ENCODE peak calls at places on chromosomes 2 and 18, in six cellular contexts. Q is A549, C is tibial artery, W is tibial nerve, X is heart right ventricle, P is adrenal gland. U is an unnamed sample.

GRCh38 chr2:234249006-234249405 is 198.5 kb downstream of the SPP2 start:
- DNase-seq in Q (no peak), C (no peak), W (no peak), X (no peak), P (no peak), U (no peak)

GRCh38 chr2:143463717-143464116 is 334.5 kb downstream of the ARHGAP15 start:
- DNase-seq in Q (no peak), C (no peak), W (no peak), X (no peak), P (no peak), U (no peak)

GRCh38 chr2:29317077-29317517 is 201.9 kb downstream of the CLIP4 start:
- DNase-seq in Q (no peak), C (peak), W (no peak), X (peak), P (no peak), U (peak)

GRCh38 chr18:75799449-75800330 is 372.2 kb upstream of the SMIM21 start:
- DNase-seq in Q (no peak), C (no peak), W (no peak), X (no peak), P (no peak), U (peak)

GRCh38 chr18:44848931-44849330 is 168.2 kb downstream of the SETBP1 start:
- DNase-seq in Q (no peak), C (no peak), W (no peak), X (peak), P (no peak), U (peak)

GRCh38 chr2:233824373-233824772 is 30.0 kb downstream of the HJURP start:
- DNase-seq in Q (no peak), C (no peak), W (no peak), X (no peak), P (no peak), U (no peak)

GRCh38 chr2:159506179-159506578 is 110.2 kb downstream of the BAZ2B start:
- DNase-seq in Q (no peak), C (no peak), W (no peak), X (no peak), P (no peak), U (no peak)

GRCh38 chr2:207766697-207767460 is 2.8 kb downstream of the FZD5 start:
- DNase-seq in Q (no peak), C (no peak), W (no peak), X (no peak), P (no peak), U (peak)

GRCh38 chr2:72138921-72139381 is 8.7 kb downstream of the CYP26B1 start:
- DNase-seq in Q (no peak), C (peak), W (peak), X (no peak), P (no peak), U (no peak)

GRCh38 chr18:56935531-56936040 is 211.3 kb upstream of the BOD1L2 start:
- DNase-seq in Q (no peak), C (no peak), W (no peak), X (no peak), P (no peak), U (no peak)

GRCh38 chr18:49745051-49746014 is 68.0 kb downstream of the ACAA2 start:
- DNase-seq in Q (no peak), C (no peak), W (no peak), X (no peak), P (no peak), U (no peak)

GRCh38 chr18:3265564-3266033 is 3.7 kb downstream of the MYL12B start:
- DNase-seq in Q (no peak), C (no peak), W (no peak), X (no peak), P (no peak), U (no peak)

GRCh38 chr2:152622228-152622627 is 95.0 kb downstream of the PRPF40A start:
- DNase-seq in Q (no peak), C (no peak), W (no peak), X (no peak), P (no peak), U (no peak)

GRCh38 chr2:237196866-237197618 is 111.4 kb downstream of the COPS8 start:
- DNase-seq in Q (peak), C (no peak), W (no peak), X (no peak), P (peak), U (no peak)

GRCh38 chr18:9950289-9951016 is 36.6 kb downstream of the VAPA start:
- DNase-seq in Q (no peak), C (no peak), W (no peak), X (no peak), P (no peak), U (no peak)

GRCh38 chr2:241620419-241620769 is 16.6 kb downstream of the THAP4 start:
- DNase-seq in Q (no peak), C (no peak), W (no peak), X (no peak), P (no peak), U (no peak)

GRCh38 chr18:12014091-12014490 is 32.8 kb downstream of the IMPA2 start:
- DNase-seq in Q (no peak), C (no peak), W (no peak), X (no peak), P (no peak), U (no peak)

GRCh38 chr2:88596141-88596830 is 31.0 kb downstream of the EIF2AK3 start:
- DNase-seq in Q (no peak), C (no peak), W (no peak), X (no peak), P (no peak), U (no peak)

GRCh38 chr18:8947576-8947975 is 154.9 kb upstream of the NDUFV2 start:
- DNase-seq in Q (no peak), C (no peak), W (no peak), X (no peak), P (no peak), U (no peak)

GRCh38 chr2:122528061-122528460 is 772.6 kb downstream of the TSN start:
- DNase-seq in Q (no peak), C (no peak), W (no peak), X (no peak), P (no peak), U (no peak)

GRCh38 chr2:106363788-106364187 is 104.4 kb downstream of the RGPD3 start:
- DNase-seq in Q (no peak), C (no peak), W (no peak), X (no peak), P (no peak), U (no peak)

GRCh38 chr2:3460161-3460560 is 59.2 kb downstream of the ADI1 start:
- DNase-seq in Q (no peak), C (no peak), W (no peak), X (no peak), P (peak), U (no peak)

GRCh38 chr2:192016265-192016664 is 169.4 kb upstream of the CAVIN2 start:
- DNase-seq in Q (no peak), C (no peak), W (no peak), X (no peak), P (no peak), U (no peak)

GRCh38 chr18:40911041-40911440 is 1044.0 kb upstream of the PIK3C3 start:
- DNase-seq in Q (no peak), C (no peak), W (no peak), X (no peak), P (no peak), U (no peak)

GRCh38 chr2:227482638-227483340 is 10.8 kb downstream of the AGFG1 start:
- DNase-seq in Q (no peak), C (no peak), W (no peak), X (no peak), P (no peak), U (no peak)

GRCh38 chr2:70258532-70258875 is 567 bp downstream of the PCYOX1 start:
- DNase-seq in Q (no peak), C (peak), W (peak), X (peak), P (peak), U (peak)

GRCh38 chr2:39513641-39514094 is 76.6 kb upstream of the MAP4K3 start:
- DNase-seq in Q (peak), C (peak), W (no peak), X (peak), P (peak), U (peak)

GRCh38 chr18:78330761-78331160 is 648.9 kb upstream of the SALL3 start:
- DNase-seq in Q (no peak), C (no peak), W (no peak), X (no peak), P (no peak), U (no peak)

GRCh38 chr2:143807677-143808076 is 678.5 kb downstream of the ARHGAP15 start:
- DNase-seq in Q (no peak), C (no peak), W (no peak), X (no peak), P (no peak), U (peak)

GRCh38 chr18:37419272-37419671 is 146.3 kb downstream of the CELF4 start:
- DNase-seq in Q (no peak), C (no peak), W (no peak), X (no peak), P (no peak), U (no peak)

GRCh38 chr2:215171151-215171550 is 32.7 kb upstream of the ABCA12 start:
- DNase-seq in Q (no peak), C (no peak), W (no peak), X (no peak), P (no peak), U (no peak)

GRCh38 chr2:88896971-88897370 is 205.5 kb downstream of the RPIA start:
- DNase-seq in Q (no peak), C (no peak), W (no peak), X (no peak), P (no peak), U (no peak)

GRCh38 chr2:217193431-217194075 is 333.7 kb upstream of the TNP1 start:
- DNase-seq in Q (no peak), C (no peak), W (no peak), X (no peak), P (no peak), U (no peak)

GRCh38 chr2:39875182-39875913 is 96.3 kb upstream of the THUMPD2 start:
- DNase-seq in Q (peak), C (peak), W (no peak), X (peak), P (no peak), U (no peak)

GRCh38 chr18:47425365-47425764 is 173.9 kb upstream of the SKOR2 start:
- DNase-seq in Q (no peak), C (no peak), W (no peak), X (no peak), P (no peak), U (peak)

GRCh38 chr2:236124182-236124581 is 44.0 kb downstream of the GBX2 start:
- DNase-seq in Q (no peak), C (no peak), W (no peak), X (no peak), P (no peak), U (no peak)

DNA sequence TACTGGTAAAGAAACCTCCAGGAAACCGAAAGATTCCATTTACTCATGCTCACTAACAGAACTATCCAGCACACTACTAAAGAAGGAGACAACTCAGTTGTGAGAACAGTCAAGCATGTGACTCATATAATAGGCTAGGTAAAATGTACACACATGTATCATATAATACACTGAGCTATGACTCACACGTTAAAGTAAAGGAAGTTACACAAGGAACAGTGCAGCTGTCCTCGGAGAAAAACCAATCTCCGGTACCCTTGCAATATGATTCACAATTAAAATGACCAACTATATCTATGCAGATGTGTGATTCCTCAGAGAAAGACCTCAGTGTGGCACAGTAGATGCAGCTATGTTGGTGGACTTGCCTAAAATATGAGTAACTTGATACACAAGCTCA is 76.6 kb downstream of the STRN start:
- DNase-seq in Q (peak), C (no peak), W (no peak), X (no peak), P (no peak), U (no peak)
- H3K4me3 ChIP-seq in Q (peak), C (no peak), W (no peak), X (no peak), P (no peak), U (no peak)

DNA sequence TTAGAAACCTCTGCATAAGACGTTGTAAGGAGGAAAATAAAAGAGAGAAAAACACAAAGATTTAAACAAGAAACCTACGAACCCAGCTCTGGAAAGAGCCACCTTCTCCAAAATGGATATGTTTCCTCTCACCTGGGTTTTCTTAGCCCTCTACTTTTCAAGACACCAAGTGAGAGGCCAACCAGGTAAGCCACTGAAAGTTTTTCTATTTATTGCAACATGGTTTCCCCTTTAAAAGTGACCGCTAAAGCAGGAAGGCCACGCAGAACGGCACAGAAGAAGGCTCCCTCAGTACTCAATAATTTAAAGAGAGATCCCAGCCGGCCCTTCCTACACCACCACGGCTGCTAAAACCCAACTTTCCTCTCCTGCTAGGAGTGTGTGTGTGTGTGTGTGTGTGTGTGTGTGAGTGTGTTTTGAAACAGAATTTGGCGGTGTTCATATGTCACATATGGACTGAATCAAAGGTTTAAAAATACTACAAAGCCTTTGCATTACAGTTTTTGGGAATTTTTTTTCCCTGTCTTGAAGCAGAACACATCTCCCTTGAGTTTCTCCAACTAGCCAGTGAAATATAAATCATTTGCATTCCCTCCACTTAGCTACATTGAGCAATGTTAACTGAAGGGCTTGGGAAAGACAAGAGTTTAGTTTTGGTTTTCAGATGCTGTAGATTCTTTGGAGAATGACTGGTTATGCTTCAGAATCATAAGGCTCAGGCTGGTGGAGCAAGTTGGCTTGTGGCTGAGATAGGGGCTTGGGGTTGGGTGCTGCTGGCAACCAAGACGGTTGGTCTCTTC is 1.1 kb downstream of the NRP2 start:
- DNase-seq in Q (no peak), C (no peak), W (no peak), X (no peak), P (no peak), U (no peak)
- H3K27ac ChIP-seq in Q (peak), C (peak), W (peak), X (peak), P (peak), U (no peak)

GRCh38 chr2:134124047-134124753 is 129.7 kb upstream of the MGAT5 start:
- DNase-seq in Q (no peak), C (no peak), W (no peak), X (no peak), P (no peak), U (peak)

GRCh38 chr2:134120160-134120717 is 133.6 kb upstream of the MGAT5 start:
- DNase-seq in Q (no peak), C (peak), W (no peak), X (no peak), P (no peak), U (peak)

GRCh38 chr2:134120718-134121630 is 132.9 kb upstream of the MGAT5 start:
- DNase-seq in Q (no peak), C (peak), W (peak), X (peak), P (peak), U (peak)

GRCh38 chr2:134119672-134120159 is 134.2 kb upstream of the MGAT5 start:
- DNase-seq in Q (peak), C (peak), W (peak), X (peak), P (peak), U (peak)

DNA sequence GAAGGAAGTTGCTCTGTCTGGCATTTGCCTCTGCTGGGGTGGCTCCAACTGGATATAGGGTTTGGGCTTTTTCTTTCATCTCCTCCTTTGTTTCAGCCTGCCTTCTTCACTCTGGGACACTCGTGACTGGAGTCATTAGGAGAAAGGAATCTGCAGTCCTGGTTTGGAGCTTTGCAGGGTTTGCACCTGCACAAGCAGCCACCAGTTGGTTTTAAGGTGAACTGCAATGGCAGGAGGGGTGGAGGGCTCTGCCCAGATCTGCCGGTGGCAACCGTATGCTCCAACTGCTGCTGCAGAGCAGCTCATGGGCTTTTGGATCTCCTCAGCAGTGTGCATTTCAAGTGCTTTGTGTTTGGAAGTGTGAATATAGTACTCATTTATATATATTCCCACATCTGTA is 131.3 kb upstream of the MGAT5 start:
- DNase-seq in Q (no peak), C (no peak), W (no peak), X (no peak), P (no peak), U (no peak)
- TF ChIP-seq CTCF in Q (no peak), C (no peak), W (no peak), X (no peak), P (no peak), U (peak)

GRCh38 chr2:176115883-176116813 is at the start of gene HOXD10:
- DNase-seq in Q (peak), C (no peak), W (no peak), X (no peak), P (no peak), U (no peak)
- H3K4me3 ChIP-seq in Q (peak), C (no peak), W (no peak), X (no peak), P (peak), U (no peak)